ENCODE peak calls at places on chromosome 18, in six cellular contexts. R is GM12878, I is HepG2, U is K562, W is GM12891, K is H1. C is an unnamed sample.

GRCh38 chr18:72542993-72543361 is 1.2 kb downstream of the CBLN2 start:
- DNase-seq in R (no peak), I (no peak), U (no peak), W (peak; percentile 9), K (no peak), C (no peak)

GRCh38 chr18:53458266-53458665 is 766.2 kb downstream of the MBD2 start:
- DNase-seq in R (no peak), I (no peak), U (no peak), W (no peak), K (no peak), C (no peak)

GRCh38 chr18:8501044-8501443 is 108.2 kb upstream of the RAB12 start:
- DNase-seq in R (no peak), I (no peak), U (no peak), W (no peak), K (no peak), C (no peak)

GRCh38 chr18:63850010-63850409 is 37.5 kb upstream of the SERPINB2 start:
- DNase-seq in R (no peak), I (peak; percentile 41), U (no peak), W (no peak), K (peak; percentile 9), C (no peak)

GRCh38 chr18:58870130-58870529 is 5.5 kb downstream of the ZNF532 start:
- DNase-seq in R (no peak), I (no peak), U (no peak), W (no peak), K (no peak), C (no peak)

GRCh38 chr18:45282101-45282812 is 333.0 kb upstream of the SLC14A2 start:
- DNase-seq in R (no peak), I (no peak), U (no peak), W (no peak), K (no peak), C (no peak)

GRCh38 chr18:51162617-51163016 is 34.9 kb downstream of the MEX3C start:
- DNase-seq in R (no peak), I (no peak), U (no peak), W (no peak), K (no peak), C (no peak)

GRCh38 chr18:10927290-10927979 is 221.9 kb downstream of the PIEZO2 start:
- DNase-seq in R (no peak), I (no peak), U (no peak), W (no peak), K (no peak), C (no peak)

GRCh38 chr18:6015364-6015763 is 120.0 kb upstream of the TMEM200C start:
- DNase-seq in R (no peak), I (peak; percentile 22), U (no peak), W (no peak), K (no peak), C (no peak)

GRCh38 chr18:21163647-21164625 is 52.3 kb upstream of the ROCK1 start:
- DNase-seq in R (no peak), I (no peak), U (no peak), W (no peak), K (no peak), C (no peak)

GRCh38 chr18:9454061-9454703 is 21.1 kb upstream of the RALBP1 start:
- DNase-seq in R (no peak), I (no peak), U (no peak), W (no peak), K (no peak), C (no peak)

GRCh38 chr18:34108206-34108605 is 116.5 kb downstream of the NOL4 start:
- DNase-seq in R (no peak), I (no peak), U (no peak), W (no peak), K (no peak), C (no peak)

GRCh38 chr18:35132284-35132910 is 91.2 kb downstream of the MAPRE2 start:
- DNase-seq in R (no peak), I (no peak), U (no peak), W (no peak), K (no peak), C (no peak)

GRCh38 chr18:57982372-57983021 is 61.5 kb upstream of the NEDD4L start:
- DNase-seq in R (no peak), I (no peak), U (no peak), W (no peak), K (no peak), C (no peak)

GRCh38 chr18:37362158-37362890 is 203.3 kb downstream of the CELF4 start:
- DNase-seq in R (no peak), I (peak; percentile 13), U (no peak), W (no peak), K (peak; percentile 70), C (no peak)

GRCh38 chr18:36297419-36298112 is at the start of gene FHOD3:
- DNase-seq in R (no peak), I (no peak), U (peak; percentile 90), W (peak; percentile 54), K (no peak), C (peak; percentile 52)

GRCh38 chr18:33440384-33441043 is at the start of gene CCDC178:
- DNase-seq in R (no peak), I (no peak), U (peak; percentile 13), W (no peak), K (peak; percentile 2), C (no peak)

GRCh38 chr18:80145191-80145799 is 36.2 kb downstream of the ADNP2 start:
- DNase-seq in R (no peak), I (no peak), U (no peak), W (no peak), K (no peak), C (no peak)

GRCh38 chr18:23365602-23366001 is 87.5 kb upstream of the RIOK3 start:
- DNase-seq in R (no peak), I (no peak), U (no peak), W (no peak), K (no peak), C (no peak)

GRCh38 chr18:11259421-11259820 is 110.1 kb upstream of the PIEZO2 start:
- DNase-seq in R (no peak), I (no peak), U (no peak), W (no peak), K (no peak), C (no peak)

GRCh38 chr18:79458131-79458838 is 62.6 kb downstream of the NFATC1 start:
- DNase-seq in R (no peak), I (peak; percentile 43), U (no peak), W (no peak), K (no peak), C (no peak)

GRCh38 chr18:62571037-62571436 is 48.2 kb downstream of the ZCCHC2 start:
- DNase-seq in R (no peak), I (no peak), U (no peak), W (no peak), K (no peak), C (no peak)

GRCh38 chr18:62564044-62564443 is 41.2 kb downstream of the ZCCHC2 start:
- DNase-seq in R (no peak), I (no peak), U (no peak), W (no peak), K (no peak), C (no peak)

GRCh38 chr18:62569081-62569480 is 46.3 kb downstream of the ZCCHC2 start:
- DNase-seq in R (no peak), I (no peak), U (no peak), W (no peak), K (no peak), C (no peak)

GRCh38 chr18:62566199-62566598 is 43.4 kb downstream of the ZCCHC2 start:
- DNase-seq in R (no peak), I (peak; percentile 27), U (no peak), W (no peak), K (peak; percentile 5), C (no peak)

DNA sequence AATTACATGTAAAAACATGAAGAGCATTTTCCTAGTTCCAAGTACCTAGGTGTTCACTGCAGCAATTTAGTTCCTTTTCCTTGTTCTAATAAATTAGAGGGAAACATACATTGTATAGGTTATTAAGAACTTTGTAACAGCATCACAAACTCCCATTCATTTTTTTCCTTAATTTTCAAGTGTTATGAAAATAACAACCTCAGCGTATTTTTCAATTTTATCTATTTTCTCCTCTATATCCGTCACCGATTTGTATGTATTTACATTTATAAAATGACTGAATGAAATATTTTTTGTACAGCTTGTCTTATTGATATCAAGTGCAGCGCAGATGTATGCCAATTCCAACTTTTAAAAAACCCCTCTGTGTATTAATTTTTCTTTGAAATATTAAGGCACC is 44.0 kb downstream of the ZCCHC2 start:
- DNase-seq in R (no peak), I (no peak), U (no peak), W (no peak), K (no peak), C (no peak)
- TF ChIP-seq TAF1 in R (no peak), I (no peak), U (no peak), W (no peak), K (no peak), C (no peak)

GRCh38 chr18:24465491-24465890 is 5.1 kb downstream of the HRH4 start:
- DNase-seq in R (no peak), I (no peak), U (no peak), W (no peak), K (no peak), C (no peak)

GRCh38 chr18:24463233-24463775 is 2.9 kb downstream of the HRH4 start:
- DNase-seq in R (no peak), I (no peak), U (no peak), W (no peak), K (no peak), C (no peak)

GRCh38 chr18:24470805-24471204 is 10.4 kb downstream of the HRH4 start:
- DNase-seq in R (no peak), I (no peak), U (no peak), W (no peak), K (no peak), C (no peak)

GRCh38 chr18:24470022-24470618 is 9.7 kb downstream of the HRH4 start:
- DNase-seq in R (no peak), I (peak; percentile 7), U (no peak), W (no peak), K (no peak), C (no peak)

DNA sequence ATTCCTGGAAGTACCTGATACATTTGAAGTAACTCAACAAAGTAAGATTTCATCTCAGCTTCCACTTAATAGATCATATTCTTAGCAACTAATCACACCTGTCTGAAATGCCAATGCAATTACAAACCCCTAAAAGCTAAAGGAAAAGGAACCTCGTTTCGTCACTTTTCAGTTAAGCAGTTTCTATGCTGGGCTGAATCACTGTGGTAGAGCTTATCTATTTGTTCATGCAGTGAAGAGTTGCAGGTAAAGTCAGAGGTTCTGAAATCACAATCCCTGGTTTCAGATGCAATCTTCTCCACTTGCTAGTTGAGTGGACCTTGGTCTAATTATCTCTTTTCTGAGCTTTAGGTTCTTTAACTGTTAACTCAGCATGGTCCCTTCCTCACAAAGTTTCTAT is 6.3 kb downstream of the HRH4 start:
- DNase-seq in R (no peak), I (no peak), U (no peak), W (no peak), K (no peak), C (no peak)
- TF ChIP-seq POLR2A in R (no peak), I (no peak), U (no peak), W (no peak), K (no peak), C (no peak)

DNA sequence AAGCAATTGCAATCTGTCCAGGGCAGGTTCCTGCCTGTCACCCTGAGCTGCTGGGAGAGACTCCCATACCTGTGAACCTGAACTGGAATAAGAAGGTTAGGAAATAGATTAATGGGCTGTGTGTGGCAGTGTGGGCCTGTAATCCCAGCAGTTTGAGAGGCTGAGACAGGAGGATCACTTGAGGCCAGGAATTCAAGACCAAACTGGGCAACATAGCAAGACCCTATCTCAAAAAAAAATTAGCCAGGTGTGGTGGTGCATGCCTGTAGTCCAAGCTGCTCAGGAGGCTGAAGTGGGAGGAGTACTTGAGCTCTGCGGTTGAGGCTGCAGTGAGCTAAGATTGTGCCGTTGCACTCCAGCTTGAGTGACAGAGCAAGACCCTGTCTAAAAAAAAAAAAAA is 127.7 kb upstream of the DSEL start:
- DNase-seq in R (no peak), I (no peak), U (no peak), W (no peak), K (no peak), C (no peak)
- TF ChIP-seq TAF1 in R (no peak), I (no peak), U (no peak), W (no peak), K (no peak), C (no peak)

GRCh38 chr18:2651981-2652380 is 3.5 kb upstream of the SMCHD1 start:
- DNase-seq in R (no peak), I (no peak), U (no peak), W (no peak), K (no peak), C (no peak)
- TF ChIP-seq POLR2A in R (no peak), I (no peak), U (no peak), W (no peak), K (no peak), C (no peak)